ENCODE peak calls at places on chromosomes 6 and 20, in five cellular contexts. One of them, this sample, is unnamed.

GRCh38 chr20:32784369-32785080 is 22.3 kb downstream of the DNMT3B start:
- DNase-seq in GM12865: no peak
- DNase-seq in AG10803: no peak
- DNase-seq in fibroblast of mammary gland: no peak
- DNase-seq in SW480: no peak
- DNase-seq in this sample: no peak

GRCh38 chr20:14098261-14098660 is 102.9 kb downstream of the MACROD2 start:
- DNase-seq in GM12865: no peak
- DNase-seq in AG10803: no peak
- DNase-seq in fibroblast of mammary gland: no peak
- DNase-seq in SW480: no peak
- DNase-seq in this sample: no peak

GRCh38 chr20:56626367-56627121 is 2.6 kb upstream of the TFAP2C start:
- DNase-seq in GM12865: no peak
- DNase-seq in AG10803: peak; percentile 36
- DNase-seq in fibroblast of mammary gland: peak; percentile 41
- DNase-seq in SW480: no peak
- DNase-seq in this sample: no peak

GRCh38 chr6:73666393-73666792 is 12.6 kb upstream of the SLC17A5 start:
- DNase-seq in GM12865: no peak
- DNase-seq in AG10803: peak; percentile 6
- DNase-seq in fibroblast of mammary gland: no peak
- DNase-seq in SW480: no peak
- DNase-seq in this sample: no peak

GRCh38 chr20:51020657-51021056 is 2.2 kb downstream of the KCNG1 start:
- DNase-seq in GM12865: no peak
- DNase-seq in AG10803: no peak
- DNase-seq in fibroblast of mammary gland: no peak
- DNase-seq in SW480: no peak
- DNase-seq in this sample: no peak

GRCh38 chr6:157522472-157522871 is 141.5 kb downstream of the ZDHHC14 start:
- DNase-seq in GM12865: no peak
- DNase-seq in AG10803: no peak
- DNase-seq in fibroblast of mammary gland: no peak
- DNase-seq in SW480: no peak
- DNase-seq in this sample: no peak

GRCh38 chr20:46970937-46971630 is 76.4 kb downstream of the EYA2 start:
- DNase-seq in GM12865: peak; percentile 31
- DNase-seq in AG10803: peak; percentile 71
- DNase-seq in fibroblast of mammary gland: peak; percentile 84
- DNase-seq in SW480: peak; percentile 85
- DNase-seq in this sample: peak; percentile 64

GRCh38 chr6:142152731-142153130 is 5.7 kb downstream of the VTA1 start:
- DNase-seq in GM12865: no peak
- DNase-seq in AG10803: peak; percentile 79
- DNase-seq in fibroblast of mammary gland: peak; percentile 79
- DNase-seq in SW480: no peak
- DNase-seq in this sample: no peak

GRCh38 chr6:89371849-89372505 is 19.5 kb upstream of the UBE2J1 start:
- DNase-seq in GM12865: peak; percentile 91
- DNase-seq in AG10803: peak; percentile 53
- DNase-seq in fibroblast of mammary gland: peak; percentile 47
- DNase-seq in SW480: peak; percentile 41
- DNase-seq in this sample: peak; percentile 91

GRCh38 chr6:53499094-53499493 is 45.8 kb downstream of the GCLC start:
- DNase-seq in GM12865: no peak
- DNase-seq in AG10803: no peak
- DNase-seq in fibroblast of mammary gland: no peak
- DNase-seq in SW480: no peak
- DNase-seq in this sample: no peak

GRCh38 chr6:47168176-47168575 is 126.0 kb upstream of the ADGRF1 start:
- DNase-seq in GM12865: no peak
- DNase-seq in AG10803: peak; percentile 96
- DNase-seq in fibroblast of mammary gland: peak; percentile 98
- DNase-seq in SW480: peak; percentile 18
- DNase-seq in this sample: no peak

GRCh38 chr6:166911248-166911677 is 45.1 kb downstream of the RNASET2 start:
- DNase-seq in GM12865: no peak
- DNase-seq in AG10803: no peak
- DNase-seq in fibroblast of mammary gland: no peak
- DNase-seq in SW480: no peak
- DNase-seq in this sample: no peak

GRCh38 chr20:34709836-34710567 is 5.9 kb downstream of the TP53INP2 start:
- DNase-seq in GM12865: no peak
- DNase-seq in AG10803: peak; percentile 65
- DNase-seq in fibroblast of mammary gland: peak; percentile 53
- DNase-seq in SW480: peak; percentile 88
- DNase-seq in this sample: peak; percentile 78

GRCh38 chr6:15521516-15521915 is 141.3 kb downstream of the DTNBP1 start:
- DNase-seq in GM12865: no peak
- DNase-seq in AG10803: no peak
- DNase-seq in fibroblast of mammary gland: no peak
- DNase-seq in SW480: no peak
- DNase-seq in this sample: no peak

GRCh38 chr6:88725111-88725711 is 238.2 kb downstream of the RNGTT start:
- DNase-seq in GM12865: peak; percentile 54
- DNase-seq in AG10803: peak; percentile 75
- DNase-seq in fibroblast of mammary gland: peak; percentile 18
- DNase-seq in SW480: no peak
- DNase-seq in this sample: peak; percentile 10

GRCh38 chr6:2596222-2596621 is 154.5 kb downstream of the MYLK4 start:
- DNase-seq in GM12865: no peak
- DNase-seq in AG10803: no peak
- DNase-seq in fibroblast of mammary gland: no peak
- DNase-seq in SW480: no peak
- DNase-seq in this sample: peak; percentile 5

GRCh38 chr20:10639762-10640556 is 33.8 kb downstream of the JAG1 start:
- DNase-seq in GM12865: no peak
- DNase-seq in AG10803: no peak
- DNase-seq in fibroblast of mammary gland: no peak
- DNase-seq in SW480: no peak
- DNase-seq in this sample: no peak

GRCh38 chr20:9025643-9026042 is 43.2 kb upstream of the PLCB4 start:
- DNase-seq in GM12865: no peak
- DNase-seq in AG10803: peak; percentile 83
- DNase-seq in fibroblast of mammary gland: peak; percentile 87
- DNase-seq in SW480: no peak
- DNase-seq in this sample: no peak

GRCh38 chr20:4781637-4782349 is 60.1 kb downstream of the PRND start:
- DNase-seq in GM12865: no peak
- DNase-seq in AG10803: no peak
- DNase-seq in fibroblast of mammary gland: no peak
- DNase-seq in SW480: no peak
- DNase-seq in this sample: no peak

GRCh38 chr6:1027795-1028569 is 283.9 kb upstream of the FOXQ1 start:
- DNase-seq in GM12865: no peak
- DNase-seq in AG10803: no peak
- DNase-seq in fibroblast of mammary gland: no peak
- DNase-seq in SW480: peak; percentile 20
- DNase-seq in this sample: no peak

GRCh38 chr6:155272353-155273222 is 8.8 kb downstream of the CLDN20 start:
- DNase-seq in GM12865: no peak
- DNase-seq in AG10803: peak; percentile 85
- DNase-seq in fibroblast of mammary gland: peak; percentile 76
- DNase-seq in SW480: no peak
- DNase-seq in this sample: no peak

GRCh38 chr20:45187693-45188092 is 13.0 kb downstream of the PI3 start:
- DNase-seq in GM12865: no peak
- DNase-seq in AG10803: no peak
- DNase-seq in fibroblast of mammary gland: no peak
- DNase-seq in SW480: no peak
- DNase-seq in this sample: no peak